ENCODE peak calls at places on chromosomes 13 and 19, in nine cellular contexts. One of them, this sample, is unnamed.

GRCh38 chr19:49498475-49498874 is 2.2 kb downstream of the RPS11 start:
- DNase-seq in LoVo: no peak
- DNase-seq in hippocampal formation: no peak
- DNase-seq in naive B cell: no peak
- DNase-seq in AG10803: no peak
- DNase-seq in H1: no peak
- DNase-seq in nucleus accumbens: no peak
- DNase-seq in activated T-cell treated with anti-CD3 and anti-CD28 coated beads, Interleukin-2, amount 50 U/mL, for 72 hours: no peak
- DNase-seq in amniotic stem cell: no peak
- DNase-seq in this sample: no peak

GRCh38 chr19:49361438-49362047 is 673 bp downstream of the TEAD2 start:
- DNase-seq in H1: no peak
- DNase-seq in AG10803: peak
- DNase-seq in nucleus accumbens: no peak
- DNase-seq in hippocampal formation: no peak
- DNase-seq in activated T-cell treated with anti-CD3 and anti-CD28 coated beads, Interleukin-2, amount 50 U/mL, for 72 hours: no peak
- DNase-seq in LoVo: no peak
- DNase-seq in amniotic stem cell: peak
- DNase-seq in naive B cell: no peak
- DNase-seq in this sample: no peak

GRCh38 chr19:12052571-12053169 is at the start of gene ZNF878:
- DNase-seq in AG10803: peak
- DNase-seq in LoVo: peak
- DNase-seq in hippocampal formation: peak
- DNase-seq in nucleus accumbens: peak
- DNase-seq in H1: peak
- DNase-seq in activated T-cell treated with anti-CD3 and anti-CD28 coated beads, Interleukin-2, amount 50 U/mL, for 72 hours: peak
- DNase-seq in amniotic stem cell: peak
- DNase-seq in naive B cell: peak
- DNase-seq in this sample: peak

GRCh38 chr13:49791753-49792549 is 531 bp downstream of the KPNA3 start:
- DNase-seq in hippocampal formation: no peak
- DNase-seq in naive B cell: no peak
- DNase-seq in activated T-cell treated with anti-CD3 and anti-CD28 coated beads, Interleukin-2, amount 50 U/mL, for 72 hours: peak
- DNase-seq in LoVo: peak
- DNase-seq in AG10803: peak
- DNase-seq in nucleus accumbens: peak
- DNase-seq in H1: peak
- DNase-seq in amniotic stem cell: peak
- DNase-seq in this sample: peak

GRCh38 chr19:18776736-18777135 is 14.4 kb downstream of the COMP start:
- DNase-seq in LoVo: no peak
- DNase-seq in amniotic stem cell: no peak
- DNase-seq in naive B cell: no peak
- DNase-seq in nucleus accumbens: no peak
- DNase-seq in H1: no peak
- DNase-seq in hippocampal formation: no peak
- DNase-seq in activated T-cell treated with anti-CD3 and anti-CD28 coated beads, Interleukin-2, amount 50 U/mL, for 72 hours: no peak
- DNase-seq in AG10803: peak
- DNase-seq in this sample: no peak

GRCh38 chr19:15330801-15331418 is 1.4 kb downstream of the BRD4 start:
- DNase-seq in hippocampal formation: no peak
- DNase-seq in naive B cell: no peak
- DNase-seq in amniotic stem cell: peak
- DNase-seq in activated T-cell treated with anti-CD3 and anti-CD28 coated beads, Interleukin-2, amount 50 U/mL, for 72 hours: peak
- DNase-seq in LoVo: peak
- DNase-seq in H1: no peak
- DNase-seq in nucleus accumbens: no peak
- DNase-seq in AG10803: peak
- DNase-seq in this sample: no peak

GRCh38 chr19:35069706-35070105 is 28.2 kb downstream of the HPN start:
- DNase-seq in H1: no peak
- DNase-seq in nucleus accumbens: no peak
- DNase-seq in amniotic stem cell: no peak
- DNase-seq in naive B cell: no peak
- DNase-seq in hippocampal formation: no peak
- DNase-seq in AG10803: peak
- DNase-seq in LoVo: no peak
- DNase-seq in activated T-cell treated with anti-CD3 and anti-CD28 coated beads, Interleukin-2, amount 50 U/mL, for 72 hours: no peak
- DNase-seq in this sample: no peak

GRCh38 chr13:47831265-47831664 is 169.8 kb downstream of the SUCLA2 start:
- DNase-seq in AG10803: peak
- DNase-seq in naive B cell: no peak
- DNase-seq in hippocampal formation: no peak
- DNase-seq in LoVo: no peak
- DNase-seq in nucleus accumbens: no peak
- DNase-seq in H1: no peak
- DNase-seq in amniotic stem cell: no peak
- DNase-seq in activated T-cell treated with anti-CD3 and anti-CD28 coated beads, Interleukin-2, amount 50 U/mL, for 72 hours: no peak
- DNase-seq in this sample: no peak

GRCh38 chr13:31767175-31767900 is 28.0 kb downstream of the RXFP2 start:
- DNase-seq in nucleus accumbens: no peak
- DNase-seq in naive B cell: no peak
- DNase-seq in AG10803: peak
- DNase-seq in amniotic stem cell: peak
- DNase-seq in activated T-cell treated with anti-CD3 and anti-CD28 coated beads, Interleukin-2, amount 50 U/mL, for 72 hours: no peak
- DNase-seq in LoVo: no peak
- DNase-seq in H1: no peak
- DNase-seq in hippocampal formation: no peak
- DNase-seq in this sample: no peak

GRCh38 chr13:27137759-27138158 is 33.9 kb downstream of the USP12 start:
- DNase-seq in LoVo: no peak
- DNase-seq in activated T-cell treated with anti-CD3 and anti-CD28 coated beads, Interleukin-2, amount 50 U/mL, for 72 hours: no peak
- DNase-seq in nucleus accumbens: no peak
- DNase-seq in AG10803: peak
- DNase-seq in naive B cell: no peak
- DNase-seq in hippocampal formation: no peak
- DNase-seq in amniotic stem cell: no peak
- DNase-seq in H1: no peak
- DNase-seq in this sample: peak

GRCh38 chr19:47729468-47729798 is 15.9 kb upstream of the NOP53 start:
- DNase-seq in AG10803: peak
- DNase-seq in hippocampal formation: no peak
- DNase-seq in amniotic stem cell: peak
- DNase-seq in H1: peak
- DNase-seq in naive B cell: no peak
- DNase-seq in activated T-cell treated with anti-CD3 and anti-CD28 coated beads, Interleukin-2, amount 50 U/mL, for 72 hours: no peak
- DNase-seq in LoVo: peak
- DNase-seq in nucleus accumbens: no peak
- DNase-seq in this sample: no peak

GRCh38 chr13:111938743-111939142 is 128.2 kb upstream of the SOX1 start:
- DNase-seq in activated T-cell treated with anti-CD3 and anti-CD28 coated beads, Interleukin-2, amount 50 U/mL, for 72 hours: no peak
- DNase-seq in hippocampal formation: no peak
- DNase-seq in naive B cell: no peak
- DNase-seq in amniotic stem cell: no peak
- DNase-seq in AG10803: no peak
- DNase-seq in nucleus accumbens: no peak
- DNase-seq in H1: peak
- DNase-seq in LoVo: no peak
- DNase-seq in this sample: no peak

GRCh38 chr13:99122171-99122570 is 78.5 kb upstream of the UBAC2 start:
- DNase-seq in hippocampal formation: no peak
- DNase-seq in H1: no peak
- DNase-seq in naive B cell: no peak
- DNase-seq in LoVo: no peak
- DNase-seq in amniotic stem cell: no peak
- DNase-seq in AG10803: no peak
- DNase-seq in activated T-cell treated with anti-CD3 and anti-CD28 coated beads, Interleukin-2, amount 50 U/mL, for 72 hours: no peak
- DNase-seq in nucleus accumbens: no peak
- DNase-seq in this sample: no peak

GRCh38 chr13:109667754-109668360 is 118.5 kb downstream of the IRS2 start:
- DNase-seq in LoVo: no peak
- DNase-seq in H1: no peak
- DNase-seq in nucleus accumbens: no peak
- DNase-seq in amniotic stem cell: no peak
- DNase-seq in hippocampal formation: no peak
- DNase-seq in activated T-cell treated with anti-CD3 and anti-CD28 coated beads, Interleukin-2, amount 50 U/mL, for 72 hours: no peak
- DNase-seq in naive B cell: no peak
- DNase-seq in AG10803: no peak
- DNase-seq in this sample: no peak

GRCh38 chr13:102707465-102707864 is 12.6 kb upstream of the METTL21C start:
- DNase-seq in activated T-cell treated with anti-CD3 and anti-CD28 coated beads, Interleukin-2, amount 50 U/mL, for 72 hours: no peak
- DNase-seq in nucleus accumbens: no peak
- DNase-seq in amniotic stem cell: peak
- DNase-seq in hippocampal formation: peak
- DNase-seq in naive B cell: no peak
- DNase-seq in H1: no peak
- DNase-seq in AG10803: peak
- DNase-seq in LoVo: peak
- DNase-seq in this sample: no peak

GRCh38 chr13:56424246-56424645 is 716.5 kb upstream of the PRR20A start:
- DNase-seq in AG10803: no peak
- DNase-seq in naive B cell: no peak
- DNase-seq in activated T-cell treated with anti-CD3 and anti-CD28 coated beads, Interleukin-2, amount 50 U/mL, for 72 hours: no peak
- DNase-seq in hippocampal formation: no peak
- DNase-seq in H1: no peak
- DNase-seq in amniotic stem cell: no peak
- DNase-seq in nucleus accumbens: no peak
- DNase-seq in LoVo: no peak
- DNase-seq in this sample: no peak

GRCh38 chr13:87821512-87821911 is 150.3 kb downstream of the SLITRK5 start:
- DNase-seq in AG10803: no peak
- DNase-seq in nucleus accumbens: no peak
- DNase-seq in activated T-cell treated with anti-CD3 and anti-CD28 coated beads, Interleukin-2, amount 50 U/mL, for 72 hours: no peak
- DNase-seq in naive B cell: no peak
- DNase-seq in amniotic stem cell: no peak
- DNase-seq in LoVo: no peak
- DNase-seq in H1: no peak
- DNase-seq in hippocampal formation: no peak
- DNase-seq in this sample: no peak

GRCh38 chr19:51098366-51099069 is 9.7 kb downstream of the CTU1 start:
- DNase-seq in LoVo: no peak
- DNase-seq in AG10803: no peak
- DNase-seq in H1: no peak
- DNase-seq in nucleus accumbens: no peak
- DNase-seq in hippocampal formation: no peak
- DNase-seq in naive B cell: no peak
- DNase-seq in amniotic stem cell: no peak
- DNase-seq in activated T-cell treated with anti-CD3 and anti-CD28 coated beads, Interleukin-2, amount 50 U/mL, for 72 hours: peak
- DNase-seq in this sample: no peak

GRCh38 chr19:53521373-53522202 is 16.4 kb upstream of the ZNF331 start:
- DNase-seq in nucleus accumbens: no peak
- DNase-seq in activated T-cell treated with anti-CD3 and anti-CD28 coated beads, Interleukin-2, amount 50 U/mL, for 72 hours: no peak
- DNase-seq in AG10803: no peak
- DNase-seq in LoVo: no peak
- DNase-seq in H1: no peak
- DNase-seq in naive B cell: peak
- DNase-seq in hippocampal formation: no peak
- DNase-seq in amniotic stem cell: no peak
- DNase-seq in this sample: no peak

GRCh38 chr19:17953869-17954268 is 13.0 kb upstream of the KCNN1 start:
- DNase-seq in naive B cell: no peak
- DNase-seq in LoVo: no peak
- DNase-seq in activated T-cell treated with anti-CD3 and anti-CD28 coated beads, Interleukin-2, amount 50 U/mL, for 72 hours: no peak
- DNase-seq in nucleus accumbens: no peak
- DNase-seq in AG10803: no peak
- DNase-seq in H1: no peak
- DNase-seq in amniotic stem cell: no peak
- DNase-seq in hippocampal formation: no peak
- DNase-seq in this sample: no peak

GRCh38 chr13:106752584-106753202 is 184.8 kb upstream of the ARGLU1 start:
- DNase-seq in activated T-cell treated with anti-CD3 and anti-CD28 coated beads, Interleukin-2, amount 50 U/mL, for 72 hours: no peak
- DNase-seq in nucleus accumbens: no peak
- DNase-seq in hippocampal formation: peak
- DNase-seq in H1: no peak
- DNase-seq in amniotic stem cell: no peak
- DNase-seq in LoVo: no peak
- DNase-seq in naive B cell: no peak
- DNase-seq in AG10803: no peak
- DNase-seq in this sample: no peak

GRCh38 chr13:41196620-41197019 is 2.3 kb upstream of the KBTBD7 start:
- DNase-seq in AG10803: no peak
- DNase-seq in H1: no peak
- DNase-seq in naive B cell: no peak
- DNase-seq in LoVo: no peak
- DNase-seq in amniotic stem cell: no peak
- DNase-seq in activated T-cell treated with anti-CD3 and anti-CD28 coated beads, Interleukin-2, amount 50 U/mL, for 72 hours: no peak
- DNase-seq in hippocampal formation: no peak
- DNase-seq in nucleus accumbens: no peak
- DNase-seq in this sample: no peak

GRCh38 chr19:38831142-38831605 is 420 bp downstream of the ECH1 start:
- DNase-seq in hippocampal formation: peak
- DNase-seq in amniotic stem cell: peak
- DNase-seq in H1: no peak
- DNase-seq in AG10803: peak
- DNase-seq in LoVo: peak
- DNase-seq in naive B cell: peak
- DNase-seq in nucleus accumbens: no peak
- DNase-seq in activated T-cell treated with anti-CD3 and anti-CD28 coated beads, Interleukin-2, amount 50 U/mL, for 72 hours: peak
- DNase-seq in this sample: peak

GRCh38 chr19:44647144-44647543 is 3.4 kb downstream of the PVR start:
- DNase-seq in H1: no peak
- DNase-seq in amniotic stem cell: no peak
- DNase-seq in AG10803: no peak
- DNase-seq in nucleus accumbens: no peak
- DNase-seq in LoVo: no peak
- DNase-seq in hippocampal formation: no peak
- DNase-seq in activated T-cell treated with anti-CD3 and anti-CD28 coated beads, Interleukin-2, amount 50 U/mL, for 72 hours: no peak
- DNase-seq in naive B cell: no peak
- DNase-seq in this sample: no peak

GRCh38 chr13:100532090-100532766 is 56.4 kb downstream of the GGACT start:
- DNase-seq in nucleus accumbens: no peak
- DNase-seq in AG10803: no peak
- DNase-seq in H1: peak
- DNase-seq in hippocampal formation: no peak
- DNase-seq in LoVo: no peak
- DNase-seq in activated T-cell treated with anti-CD3 and anti-CD28 coated beads, Interleukin-2, amount 50 U/mL, for 72 hours: no peak
- DNase-seq in naive B cell: no peak
- DNase-seq in amniotic stem cell: no peak
- DNase-seq in this sample: no peak

This sample was measured in cerebellum.